ENCODE peak calls at places on chromosomes 12 and 14, in five cellular contexts. I is HCT116, K is HepG2, C is K562, P is SK-N-SH. O is an unnamed sample.

GRCh38 chr14:61585598-61586538 is 109.4 kb upstream of the HIF1A start:
- DNase-seq in I (no peak), K (no peak), C (no peak), P (no peak), O (no peak)

GRCh38 chr12:117025481-117026151 is 73.6 kb downstream of the TESC start:
- DNase-seq in I (peak; percentile 29), K (peak; percentile 68), C (peak; percentile 78), P (peak; percentile 87), O (peak; percentile 7)

GRCh38 chr12:59084758-59085383 is 164.6 kb upstream of the LRIG3 start:
- DNase-seq in I (no peak), K (no peak), C (no peak), P (peak; percentile 51), O (no peak)

GRCh38 chr14:33692762-33693161 is 258.1 kb downstream of the EGLN3 start:
- DNase-seq in I (no peak), K (no peak), C (no peak), P (no peak), O (no peak)

GRCh38 chr12:44873898-44874297 is 2.2 kb downstream of the NELL2 start:
- DNase-seq in I (peak; percentile 0), K (no peak), C (no peak), P (peak; percentile 20), O (no peak)

GRCh38 chr14:20247651-20248246 is 8.7 kb downstream of the OR11H4 start:
- DNase-seq in I (peak; percentile 36), K (peak; percentile 66), C (peak; percentile 32), P (peak; percentile 5), O (no peak)

GRCh38 chr14:33475623-33476022 is 475.3 kb downstream of the EGLN3 start:
- DNase-seq in I (no peak), K (peak; percentile 58), C (no peak), P (peak; percentile 56), O (peak; percentile 2)

GRCh38 chr12:129404556-129404955 is 499.3 kb downstream of the TMEM132D start:
- DNase-seq in I (no peak), K (no peak), C (no peak), P (no peak), O (no peak)

DNA sequence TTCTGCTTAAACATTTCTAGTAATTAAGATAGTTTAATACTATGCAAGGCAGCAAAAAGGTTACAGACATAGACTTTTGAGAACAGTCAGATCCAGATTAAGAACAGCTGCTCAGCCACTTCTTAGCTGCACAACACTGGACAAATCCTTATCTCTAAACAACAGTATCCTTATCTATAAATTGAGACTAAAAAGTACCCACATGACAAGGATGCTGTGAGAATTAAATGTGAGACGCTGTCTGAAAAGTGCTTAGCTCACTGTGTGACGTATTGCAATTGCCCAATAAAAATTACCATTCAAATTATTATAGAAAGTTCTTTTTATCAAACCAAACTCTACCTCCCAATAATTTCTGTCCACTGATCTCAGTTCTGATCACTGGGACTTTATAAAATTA is 35.5 kb downstream of the BORCS5 start:
- DNase-seq in I (no peak), K (no peak), C (peak; percentile 46), P (peak; percentile 43), O (no peak)
- TF ChIP-seq REST in I (no peak), K (no peak), C (no peak), P (no peak), O (no peak)

DNA sequence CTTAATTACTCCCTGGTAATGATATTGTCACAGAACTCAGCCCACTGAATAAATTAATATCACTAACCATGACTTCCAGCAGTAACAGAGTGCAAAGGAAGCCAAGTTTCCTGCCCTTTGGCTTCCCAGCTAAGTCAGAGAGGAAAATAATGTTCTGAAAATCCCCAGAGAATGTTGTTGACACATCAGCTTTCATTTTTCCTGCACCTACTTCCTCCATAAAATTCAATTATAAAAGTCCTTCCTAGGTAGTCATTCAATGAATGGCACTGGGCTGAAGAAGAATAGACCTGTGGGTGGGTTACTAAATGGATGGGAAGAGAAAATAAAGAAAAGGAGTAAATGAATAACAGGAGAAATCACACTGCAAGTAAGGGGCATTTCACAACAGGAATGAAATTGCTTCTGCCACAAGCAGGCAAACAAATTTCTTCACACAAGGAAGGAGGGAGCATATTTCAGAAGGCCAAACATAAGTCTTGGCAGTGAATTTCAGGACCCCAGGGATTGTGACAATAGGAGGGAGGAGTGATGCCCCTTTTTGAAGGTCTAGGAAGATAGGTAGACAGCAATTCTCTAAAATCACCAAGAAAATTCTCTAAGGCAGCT is 73.2 kb upstream of the MDM1 start:
- DNase-seq in I (no peak), K (no peak), C (no peak), P (no peak), O (no peak)
- TF ChIP-seq POLR2AphosphoS5 in I (no peak), K (no peak), C (no peak), P (no peak), O (no peak)

GRCh38 chr14:77151245-77151644 is 9.7 kb upstream of the ZDHHC22 start:
- DNase-seq in I (no peak), K (no peak), C (peak; percentile 31), P (peak; percentile 70), O (no peak)
- TF ChIP-seq REST in I (no peak), K (no peak), C (no peak), P (no peak), O (no peak)

GRCh38 chr12:57111046-57111698 is at the start of gene STAT6:
- DNase-seq in I (no peak), K (peak; percentile 71), C (peak; percentile 73), P (no peak), O (no peak)
- TF ChIP-seq POLR2AphosphoS5 in I (no peak), K (peak; percentile 73), C (peak; percentile 33), P (no peak), O (no peak)

DNA sequence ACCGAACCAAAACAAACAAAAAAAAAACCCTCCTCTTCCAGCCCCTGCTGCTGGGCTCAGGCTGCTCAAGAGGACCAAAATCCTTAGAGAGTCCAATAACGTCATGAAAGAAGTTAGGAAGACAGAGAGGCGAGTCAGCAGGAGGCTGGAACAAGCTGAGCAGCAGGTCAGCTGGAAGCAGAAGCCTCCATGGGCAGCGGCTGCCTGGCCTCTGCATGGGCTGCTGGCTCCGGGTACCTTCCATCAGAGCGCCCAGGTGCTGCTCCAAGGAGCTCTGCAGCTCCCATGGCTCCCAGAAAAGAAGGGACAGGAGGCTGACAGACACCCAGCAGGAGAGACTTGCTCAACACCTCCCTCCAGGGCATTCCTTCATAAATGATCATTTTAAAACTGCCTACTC is 3.2 kb upstream of the KRT2 start:
- DNase-seq in I (no peak), K (no peak), C (no peak), P (no peak), O (no peak)
- TF ChIP-seq REST in I (no peak), K (no peak), C (no peak), P (no peak), O (no peak)

DNA sequence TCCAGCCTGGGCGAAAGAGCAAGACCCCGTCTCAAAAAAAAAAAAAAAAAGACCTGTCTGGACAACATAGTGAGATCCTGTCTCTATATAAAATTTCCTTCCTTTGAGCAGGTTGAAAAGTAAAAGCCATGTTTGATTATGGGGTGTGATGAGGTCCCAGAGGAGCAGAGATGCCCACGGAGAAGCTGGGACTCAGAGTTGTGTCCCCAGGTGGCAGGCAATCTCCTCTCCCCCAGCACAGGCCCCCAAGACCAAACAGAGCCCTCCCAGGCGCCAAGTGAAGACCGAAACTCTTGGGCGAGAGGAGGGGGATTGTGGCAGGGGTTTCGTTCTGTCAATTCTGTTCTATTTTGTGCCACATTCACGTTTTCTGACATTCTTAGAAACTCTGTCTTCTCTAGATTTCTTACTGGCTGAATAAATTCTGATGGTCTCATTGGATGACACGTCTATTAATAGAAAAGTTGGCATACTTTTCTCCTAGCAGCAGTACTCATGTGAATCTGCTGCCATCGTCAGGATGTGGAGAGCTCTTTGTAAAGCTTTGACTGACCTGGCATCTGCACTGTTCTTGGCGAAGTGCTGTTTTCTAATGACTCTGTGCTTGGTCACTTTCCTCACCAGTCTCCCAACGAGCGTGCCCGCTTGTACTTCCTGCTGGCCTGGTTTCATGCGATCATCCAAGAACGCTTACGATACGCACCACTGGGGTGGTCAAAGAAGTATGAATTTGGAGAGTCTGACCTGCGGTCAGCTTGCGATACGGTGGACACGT is 43.4 kb downstream of the HSP90AA1 start:
- DNase-seq in I (no peak), K (no peak), C (no peak), P (no peak), O (no peak)
- TF ChIP-seq POLR2AphosphoS5 in I (no peak), K (no peak), C (no peak), P (no peak), O (no peak)

O was measured in Panc1.